ENCODE peak calls at places on chromosomes 1 and 21, in seven cellular contexts. Q, H, P, U, V, L and F are unnamed samples.

GRCh38 chr21:23452384-23453083 is 2154.7 kb downstream of the MRPL39 start:
- DNase-seq in Q (no peak), H (no peak), P (peak; percentile 83), U (no peak), V (peak; percentile 57), L (no peak), F (no peak)

GRCh38 chr1:1212780-1213152 is 1.2 kb downstream of the TNFRSF4 start:
- DNase-seq in Q (no peak), H (no peak), P (no peak), U (no peak), V (no peak), L (no peak), F (no peak)

GRCh38 chr1:74592580-74593355 is 80.4 kb upstream of the LRRC53 start:
- DNase-seq in Q (no peak), H (no peak), P (no peak), U (no peak), V (no peak), L (no peak), F (no peak)

GRCh38 chr1:109634292-109634691 is 14.7 kb downstream of the AMPD2 start:
- DNase-seq in Q (no peak), H (no peak), P (no peak), U (no peak), V (no peak), L (peak; percentile 41), F (no peak)

GRCh38 chr1:13543927-13544556 is 30.2 kb upstream of the LRRC38 start:
- DNase-seq in Q (no peak), H (peak; percentile 29), P (peak; percentile 10), U (peak; percentile 42), V (peak; percentile 14), L (peak; percentile 79), F (no peak)

GRCh38 chr1:20083178-20083944 is 13.4 kb downstream of the PLA2G5 start:
- DNase-seq in Q (no peak), H (no peak), P (no peak), U (no peak), V (no peak), L (no peak), F (no peak)

GRCh38 chr1:117098287-117098890 is 23.2 kb downstream of the TRIM45 start:
- DNase-seq in Q (no peak), H (no peak), P (no peak), U (no peak), V (no peak), L (no peak), F (no peak)

GRCh38 chr1:8412183-8412831 is 94.4 kb downstream of the SLC45A1 start:
- DNase-seq in Q (peak; percentile 83), H (peak; percentile 93), P (no peak), U (no peak), V (no peak), L (no peak), F (peak; percentile 95)

GRCh38 chr1:175176246-175176645 is 16.3 kb downstream of the KIAA0040 start:
- DNase-seq in Q (no peak), H (no peak), P (no peak), U (no peak), V (no peak), L (no peak), F (no peak)

GRCh38 chr21:42363331-42363730 is 3.0 kb downstream of the TFF1 start:
- DNase-seq in Q (no peak), H (no peak), P (no peak), U (no peak), V (no peak), L (no peak), F (no peak)

GRCh38 chr1:212943393-212943710 is 7.0 kb upstream of the VASH2 start:
- DNase-seq in Q (no peak), H (no peak), P (no peak), U (no peak), V (no peak), L (no peak), F (no peak)
- H3K4me3 ChIP-seq in Q (no peak overlapping the region), H (no peak overlapping the region), P (no peak overlapping the region), U (no peak overlapping the region), V (no peak overlapping the region), L (no peak overlapping the region), F (no peak overlapping the region)

GRCh38 chr1:66925944-66926343 is 1.2 kb downstream of the MIER1 start:
- DNase-seq in Q (no peak), H (no peak), P (peak; percentile 38), U (no peak), V (peak; percentile 15), L (no peak), F (peak; percentile 16)

GRCh38 chr1:66929289-66929688 is 4.5 kb downstream of the MIER1 start:
- DNase-seq in Q (no peak), H (no peak), P (no peak), U (no peak), V (no peak), L (no peak), F (no peak)

GRCh38 chr1:66927528-66927927 is 2.7 kb downstream of the MIER1 start:
- DNase-seq in Q (no peak), H (no peak), P (no peak), U (no peak), V (no peak), L (no peak), F (no peak)

GRCh38 chr1:66925558-66925910 is 744 bp downstream of the MIER1 start:
- DNase-seq in Q (no peak), H (no peak), P (no peak), U (no peak), V (no peak), L (no peak), F (no peak)

GRCh38 chr1:66924756-66925557 is at the start of the genes DNAI4 and MIER1:
- DNase-seq in Q (peak; percentile 99), H (peak; percentile 99), P (peak; percentile 98), U (peak; percentile 96), V (peak; percentile 99), L (peak; percentile 99), F (peak; percentile 98)
- TF ChIP-seq CTCF in Q (peak; percentile 27), H (peak; percentile 17), P (no peak), U (peak; percentile 26), V (peak; percentile 23), L (no peak), F (peak; percentile 23)

GRCh38 chr21:45186709-45187108 is 101.0 kb downstream of the POFUT2 start:
- DNase-seq in Q (no peak), H (no peak), P (no peak), U (no peak), V (no peak), L (no peak), F (no peak)
- H3K4me3 ChIP-seq in Q (no peak overlapping the region), H (no peak overlapping the region), P (no peak overlapping the region), U (no peak overlapping the region), V (no peak overlapping the region), L (no peak overlapping the region), F (no peak overlapping the region)

DNA sequence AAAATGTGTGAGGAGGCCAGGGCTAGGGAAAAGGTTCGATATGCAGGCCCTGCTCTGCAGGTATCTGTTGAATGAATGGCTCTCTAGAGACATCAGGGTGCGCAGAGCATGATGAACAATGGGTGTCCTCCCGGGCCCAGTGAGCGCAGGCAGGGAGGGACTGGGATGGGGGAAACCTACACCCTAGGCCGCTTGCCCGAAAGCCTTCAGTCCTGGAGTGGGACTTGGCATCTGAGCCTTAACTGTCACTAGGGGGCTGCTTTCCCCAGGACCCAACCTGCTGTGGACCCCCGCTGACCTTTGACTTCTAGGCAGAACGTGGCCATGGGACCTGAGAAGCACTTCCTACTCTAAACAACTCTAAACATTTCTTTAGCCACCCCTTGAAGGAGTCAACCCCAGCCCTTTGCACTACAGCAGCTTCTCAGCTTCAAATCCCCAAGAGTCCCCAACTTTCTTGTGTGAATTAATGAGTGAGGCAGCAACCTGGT is 444 bp upstream of the MAP3K6 start:
- DNase-seq in Q (no peak), H (no peak), P (peak; percentile 32), U (no peak), V (no peak), L (no peak), F (no peak)
- TF ChIP-seq CTCF in Q (peak; percentile 6), H (no peak), P (no peak), U (no peak), V (no peak), L (no peak), F (no peak)

GRCh38 chr1:207863893-207864535 is 46.9 kb downstream of the CD34 start:
- DNase-seq in Q (no peak), H (no peak), P (no peak), U (no peak), V (no peak), L (no peak), F (no peak)
- H3K4me3 ChIP-seq in Q (no peak overlapping the region), H (no peak overlapping the region), P (no peak overlapping the region), U (no peak overlapping the region), V (no peak overlapping the region), L (no peak overlapping the region), F (no peak overlapping the region)